ENCODE peak calls at places on chromosomes 5 and 9, in eight cellular contexts. R is BJ; B is heart left ventricle; C is SK-N-MC; W is tibial artery; A is PC-3; Y is upper lobe of right lung; J is CD4-positive, alpha-beta memory T cell. I is an unnamed sample. For H3K36me3, the result is how much of the 10 kb centered on the place peaks cover.

GRCh38 chr9:71136696-71137095 is 15.3 kb upstream of the TRPM3 start:
- DNase-seq in R (no peak), B (no peak), C (no peak), W (no peak), A (no peak), Y (no peak), J (no peak), I (no peak)

GRCh38 chr5:123297198-123297831 is 125.9 kb downstream of the CEP120 start:
- DNase-seq in R (no peak), B (no peak), C (no peak), W (no peak), A (no peak), Y (no peak), J (no peak), I (no peak)

GRCh38 chr5:112857866-112858265 is 3.2 kb upstream of the SRP19 start:
- DNase-seq in R (no peak), B (no peak), C (no peak), W (no peak), A (no peak), Y (no peak), J (no peak), I (no peak)

GRCh38 chr9:130537346-130538050 is 41.9 kb upstream of the FUBP3 start:
- DNase-seq in R (no peak), B (no peak), C (no peak), W (no peak), A (peak), Y (no peak), J (no peak), I (no peak)

GRCh38 chr5:122119205-122119604 is 10.1 kb upstream of the ZNF474 start:
- DNase-seq in R (no peak), B (no peak), C (no peak), W (no peak), A (no peak), Y (no peak), J (no peak), I (no peak)

GRCh38 chr5:150138551-150139265 is 16.9 kb downstream of the PDGFRB start:
- DNase-seq in R (peak), B (peak), C (no peak), W (peak), A (no peak), Y (no peak), J (no peak), I (no peak)

GRCh38 chr5:141135030-141135717 is at the start of gene PCDHB5:
- DNase-seq in R (no peak), B (no peak), C (peak), W (no peak), A (no peak), Y (no peak), J (no peak), I (peak)

GRCh38 chr9:912776-913175 is 63.7 kb upstream of the DMRT3 start:
- DNase-seq in R (no peak), B (no peak), C (no peak), W (no peak), A (no peak), Y (no peak), J (no peak), I (no peak)

GRCh38 chr5:1468247-1468612 is 23.0 kb upstream of the SLC6A3 start:
- DNase-seq in R (no peak), B (no peak), C (no peak), W (no peak), A (peak), Y (no peak), J (no peak), I (peak)

GRCh38 chr9:116377179-116377790 is 223.7 kb downstream of the PAPPA start:
- DNase-seq in R (no peak), B (no peak), C (no peak), W (no peak), A (peak), Y (no peak), J (no peak), I (no peak)

GRCh38 chr5:2633992-2634391 is 117.5 kb downstream of the IRX2 start:
- DNase-seq in R (no peak), B (no peak), C (no peak), W (no peak), A (peak), Y (no peak), J (no peak), I (no peak)

GRCh38 chr5:111127453-111128195 is 35.5 kb downstream of the WDR36 start:
- DNase-seq in R (no peak), B (no peak), C (no peak), W (no peak), A (peak), Y (no peak), J (no peak), I (no peak)

GRCh38 chr9:138025908-138026307 is 148.3 kb downstream of the CACNA1B start:
- DNase-seq in R (no peak), B (no peak), C (no peak), W (no peak), A (no peak), Y (peak), J (no peak), I (no peak)

GRCh38 chr5:112379541-112380325 is 39.3 kb downstream of the EPB41L4A start:
- DNase-seq in R (no peak), B (no peak), C (no peak), W (no peak), A (no peak), Y (no peak), J (no peak), I (no peak)

GRCh38 chr9:72139233-72139632 is 10.0 kb upstream of the GDA start:
- DNase-seq in R (no peak), B (no peak), C (no peak), W (no peak), A (peak), Y (no peak), J (no peak), I (no peak)

GRCh38 chr5:34486160-34486765 is 169.9 kb upstream of the RAI14 start:
- DNase-seq in R (no peak), B (peak), C (peak), W (peak), A (peak), Y (peak), J (peak), I (peak)

GRCh38 chr5:60356716-60357115 is 343.2 kb downstream of the DEPDC1B start:
- DNase-seq in R (no peak), B (no peak), C (no peak), W (no peak), A (no peak), Y (no peak), J (no peak), I (no peak)

GRCh38 chr5:90809695-90810094 is 251.1 kb downstream of the ADGRV1 start:
- DNase-seq in R (no peak), B (peak), C (no peak), W (no peak), A (no peak), Y (no peak), J (no peak), I (no peak)

GRCh38 chr5:32329395-32329834 is 16.7 kb upstream of the MTMR12 start:
- DNase-seq in R (no peak), B (peak), C (no peak), W (no peak), A (peak), Y (peak), J (peak), I (peak)

GRCh38 chr9:130732131-130732530 is 38.6 kb downstream of the EXOSC2 start:
- DNase-seq in R (no peak), B (no peak), C (no peak), W (no peak), A (no peak), Y (no peak), J (no peak), I (no peak)

GRCh38 chr5:95564450-95564849 is 9.5 kb downstream of the ARSK start:
- DNase-seq in R (no peak), B (no peak), C (no peak), W (no peak), A (no peak), Y (no peak), J (no peak), I (no peak)

GRCh38 chr9:131226226-131226625 is 50.1 kb downstream of the FAM78A start:
- DNase-seq in R (no peak), B (no peak), C (no peak), W (no peak), A (no peak), Y (no peak), J (no peak), I (no peak)

GRCh38 chr5:10331341-10331796 is 22.1 kb upstream of the MARCHF6 start:
- DNase-seq in R (no peak), B (peak), C (no peak), W (peak), A (peak), Y (peak), J (no peak), I (no peak)

GRCh38 chr5:81922790-81923398 is 48.9 kb upstream of the ATG10 start:
- DNase-seq in R (no peak), B (no peak), C (no peak), W (no peak), A (no peak), Y (no peak), J (no peak), I (no peak)

GRCh38 chr9:98916660-98917059 is 27.0 kb upstream of the COL15A1 start:
- DNase-seq in R (no peak), B (peak), C (no peak), W (no peak), A (no peak), Y (no peak), J (no peak), I (peak)

GRCh38 chr9:36445800-36446361 is 45.8 kb upstream of the RNF38 start:
- DNase-seq in R (no peak), B (no peak), C (no peak), W (no peak), A (no peak), Y (no peak), J (no peak), I (no peak)

GRCh38 chr9:35406183-35406959 is 83.5 kb upstream of the RUSC2 start:
- DNase-seq in R (no peak), B (no peak), C (no peak), W (no peak), A (no peak), Y (peak), J (peak), I (no peak)

GRCh38 chr9:29006603-29007002 is 1433.3 kb upstream of the C9orf72 start:
- DNase-seq in R (no peak), B (no peak), C (no peak), W (no peak), A (peak), Y (no peak), J (no peak), I (no peak)

GRCh38 chr9:115992834-115993233 is 160.8 kb upstream of the PAPPA start:
- DNase-seq in R (no peak), B (no peak), C (no peak), W (no peak), A (no peak), Y (no peak), J (no peak), I (no peak)

GRCh38 chr5:16564468-16564867 is 52.3 kb downstream of the RETREG1 start:
- DNase-seq in R (no peak), B (no peak), C (no peak), W (no peak), A (no peak), Y (no peak), J (no peak), I (no peak)

GRCh38 chr5:154523704-154524103 is 45.7 kb upstream of the HAND1 start:
- DNase-seq in R (no peak), B (peak), C (no peak), W (no peak), A (no peak), Y (peak), J (no peak), I (peak)

GRCh38 chr5:55934117-55934613 is 60.6 kb downstream of the IL6ST start:
- DNase-seq in R (no peak), B (no peak), C (no peak), W (no peak), A (peak), Y (peak), J (no peak), I (no peak)

GRCh38 chr9:121541256-121541655 is 41.6 kb upstream of the GGTA1 start:
- DNase-seq in R (no peak), B (no peak), C (no peak), W (no peak), A (no peak), Y (no peak), J (no peak), I (no peak)

GRCh38 chr5:118937393-118938061 is 50.8 kb downstream of the DTWD2 start:
- DNase-seq in R (no peak), B (no peak), C (no peak), W (no peak), A (no peak), Y (no peak), J (no peak), I (no peak)

GRCh38 chr5:118931564-118931963 is 56.8 kb downstream of the DTWD2 start:
- DNase-seq in R (no peak), B (no peak), C (no peak), W (no peak), A (no peak), Y (no peak), J (no peak), I (no peak)

GRCh38 chr5:118933703-118934102 is 54.6 kb downstream of the DTWD2 start:
- DNase-seq in R (no peak), B (no peak), C (no peak), W (no peak), A (no peak), Y (no peak), J (no peak), I (no peak)
- H3K36me3 ChIP-seq in R (under half), B (under half), C (under half), W (under half), A (under half), Y (under half), J (under half), I (under half)

DNA sequence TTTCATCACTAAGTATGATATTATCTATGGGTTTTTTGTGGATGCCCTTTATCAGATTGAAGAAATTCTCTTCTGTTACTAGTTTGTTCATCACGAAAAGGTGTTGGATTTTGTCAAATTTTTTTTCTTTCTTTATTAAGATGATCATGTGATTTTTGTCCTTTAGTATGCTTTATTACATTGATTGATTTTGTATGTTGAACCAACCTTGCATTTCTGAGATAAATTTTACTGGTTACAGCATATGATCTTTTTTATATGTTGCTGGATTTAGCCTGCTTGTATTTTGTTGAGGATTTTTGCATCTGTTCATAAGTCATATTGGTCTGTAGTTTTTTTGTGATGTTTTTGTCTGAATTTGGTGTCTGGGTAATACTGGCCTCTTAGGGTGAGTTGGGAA is 42.8 kb downstream of the RAD23B start:
- DNase-seq in R (no peak), B (no peak), C (no peak), W (no peak), A (no peak), Y (no peak), J (no peak), I (no peak)
- H3K36me3 ChIP-seq in R (under half), B (half or more), C (half or more), W (half or more), A (half or more), Y (half or more), J (under half), I (half or more)

GRCh38 chr5:14297697-14298096 is 154.6 kb downstream of the TRIO start:
- DNase-seq in R (no peak), B (no peak), C (no peak), W (no peak), A (no peak), Y (no peak), J (no peak), I (no peak)

GRCh38 chr5:14299666-14300065 is 156.5 kb downstream of the TRIO start:
- DNase-seq in R (no peak), B (no peak), C (no peak), W (no peak), A (no peak), Y (no peak), J (no peak), I (peak)

GRCh38 chr5:14295610-14296009 is 152.5 kb downstream of the TRIO start:
- DNase-seq in R (no peak), B (no peak), C (no peak), W (no peak), A (no peak), Y (no peak), J (no peak), I (no peak)

GRCh38 chr5:14296533-14297331 is 153.6 kb downstream of the TRIO start:
- DNase-seq in R (no peak), B (no peak), C (no peak), W (no peak), A (peak), Y (no peak), J (no peak), I (no peak)

GRCh38 chr5:14298126-14298847 is 155.1 kb downstream of the TRIO start:
- DNase-seq in R (peak), B (no peak), C (no peak), W (no peak), A (peak), Y (no peak), J (no peak), I (no peak)
- H3K36me3 ChIP-seq in R (under half), B (under half), C (under half), W (under half), A (half or more), Y (half or more), J (under half), I (under half)

GRCh38 chr9:97673922-97674321 is 23.2 kb downstream of the XPA start:
- DNase-seq in R (no peak), B (no peak), C (no peak), W (no peak), A (no peak), Y (no peak), J (no peak), I (no peak)
- H3K36me3 ChIP-seq in R (under half), B (half or more), C (half or more), W (half or more), A (half or more), Y (half or more), J (half or more), I (half or more)

DNA sequence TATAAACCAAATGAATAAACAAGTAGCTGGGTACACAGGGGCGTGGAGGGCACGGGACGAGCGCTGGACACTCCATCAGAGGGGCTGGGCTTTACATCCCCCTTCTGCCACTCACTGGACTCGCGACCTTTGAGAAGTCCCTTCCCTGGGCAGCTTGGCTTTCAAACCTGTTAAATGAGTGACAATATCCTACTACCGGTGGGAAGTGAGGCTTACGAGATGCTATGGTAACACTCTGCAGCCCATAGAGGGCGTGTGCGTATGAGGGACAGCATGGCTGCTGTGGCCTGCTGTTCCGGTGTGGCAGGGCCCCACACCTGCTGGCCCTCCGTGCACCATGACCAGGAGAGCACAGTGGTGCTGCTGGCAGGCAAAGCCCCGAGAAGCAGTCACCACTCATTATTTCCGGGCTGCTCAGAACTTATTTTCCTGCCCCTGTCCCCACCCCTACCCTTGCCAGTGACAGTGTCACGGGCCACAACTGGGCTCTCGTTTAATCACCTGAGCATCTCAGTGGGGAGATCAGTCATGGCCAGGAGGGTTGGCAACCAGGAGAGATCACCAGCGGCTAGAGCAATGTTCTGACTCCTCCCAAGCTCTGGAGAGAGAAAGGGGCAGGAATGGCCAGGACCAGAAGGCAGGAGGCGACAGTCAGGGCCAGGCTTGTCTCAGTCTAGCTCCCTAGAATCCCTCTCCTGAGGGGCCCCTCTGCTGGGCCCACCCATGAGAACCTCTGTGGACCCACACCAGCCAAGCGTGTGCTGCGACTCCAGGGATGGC is 10.5 kb downstream of the CLTB start:
- DNase-seq in R (no peak), B (no peak), C (no peak), W (peak), A (no peak), Y (peak), J (no peak), I (peak)
- H3K36me3 ChIP-seq in R (under half), B (half or more), C (under half), W (half or more), A (under half), Y (under half), J (under half), I (under half)

GRCh38 chr5:72188176-72188575 is 80.9 kb downstream of the MAP1B start:
- DNase-seq in R (no peak), B (no peak), C (no peak), W (no peak), A (no peak), Y (no peak), J (no peak), I (no peak)
- H3K36me3 ChIP-seq in R (under half), B (half or more), C (under half), W (half or more), A (under half), Y (under half), J (under half), I (half or more)